ENCODE peak calls at places on chromosomes 5 and 9, in eight cellular contexts. One of them, this sample, is unnamed.

GRCh38 chr5:124649548-124650501 is 96.6 kb downstream of the ZNF608 start:
- DNase-seq in SK-N-SH: peak; percentile 78
- DNase-seq in mucosa of descending colon: peak; percentile 77
- DNase-seq in stomach: peak; percentile 77
- DNase-seq in colonic mucosa: peak; percentile 82
- DNase-seq in PC-3: peak; percentile 70
- DNase-seq in HL-60: peak; percentile 25
- DNase-seq in esophagus squamous epithelium: peak; percentile 41
- DNase-seq in this sample: peak; percentile 95

GRCh38 chr5:1409386-1410110 is 35.7 kb downstream of the SLC6A3 start:
- DNase-seq in SK-N-SH: no peak
- DNase-seq in mucosa of descending colon: no peak
- DNase-seq in stomach: no peak
- DNase-seq in colonic mucosa: no peak
- DNase-seq in PC-3: peak; percentile 28
- DNase-seq in HL-60: peak; percentile 3
- DNase-seq in esophagus squamous epithelium: no peak
- DNase-seq in this sample: peak; percentile 6

GRCh38 chr9:112065781-112066606 is 109.1 kb downstream of the SUSD1 start:
- DNase-seq in SK-N-SH: no peak
- DNase-seq in mucosa of descending colon: peak; percentile 74
- DNase-seq in stomach: peak; percentile 86
- DNase-seq in colonic mucosa: peak; percentile 82
- DNase-seq in PC-3: peak; percentile 96
- DNase-seq in HL-60: no peak
- DNase-seq in esophagus squamous epithelium: no peak
- DNase-seq in this sample: no peak

GRCh38 chr5:179044765-179045164 is 15.4 kb upstream of the ZNF354C start:
- DNase-seq in SK-N-SH: no peak
- DNase-seq in mucosa of descending colon: no peak
- DNase-seq in stomach: no peak
- DNase-seq in colonic mucosa: no peak
- DNase-seq in PC-3: no peak
- DNase-seq in HL-60: no peak
- DNase-seq in esophagus squamous epithelium: no peak
- DNase-seq in this sample: no peak

GRCh38 chr5:132445930-132446329 is 44.6 kb downstream of the IRF1 start:
- DNase-seq in SK-N-SH: no peak
- DNase-seq in mucosa of descending colon: no peak
- DNase-seq in stomach: no peak
- DNase-seq in colonic mucosa: no peak
- DNase-seq in PC-3: no peak
- DNase-seq in HL-60: no peak
- DNase-seq in esophagus squamous epithelium: no peak
- DNase-seq in this sample: no peak

GRCh38 chr9:128124873-128125574 is 2.5 kb downstream of the PTGES2 start:
- DNase-seq in SK-N-SH: peak; percentile 58
- DNase-seq in mucosa of descending colon: peak; percentile 88
- DNase-seq in stomach: peak; percentile 82
- DNase-seq in colonic mucosa: peak; percentile 90
- DNase-seq in PC-3: peak; percentile 57
- DNase-seq in HL-60: peak; percentile 65
- DNase-seq in esophagus squamous epithelium: no peak
- DNase-seq in this sample: peak; percentile 31

GRCh38 chr9:23434654-23435053 is 391.4 kb downstream of the ELAVL2 start:
- DNase-seq in SK-N-SH: no peak
- DNase-seq in mucosa of descending colon: no peak
- DNase-seq in stomach: no peak
- DNase-seq in colonic mucosa: no peak
- DNase-seq in PC-3: no peak
- DNase-seq in HL-60: no peak
- DNase-seq in esophagus squamous epithelium: no peak
- DNase-seq in this sample: no peak

GRCh38 chr5:29796018-29796417 is 1397.5 kb upstream of the CDH6 start:
- DNase-seq in SK-N-SH: no peak
- DNase-seq in mucosa of descending colon: no peak
- DNase-seq in stomach: no peak
- DNase-seq in colonic mucosa: no peak
- DNase-seq in PC-3: no peak
- DNase-seq in HL-60: no peak
- DNase-seq in esophagus squamous epithelium: no peak
- DNase-seq in this sample: no peak

GRCh38 chr5:38724301-38725030 is 121.3 kb upstream of the OSMR start:
- DNase-seq in SK-N-SH: no peak
- DNase-seq in mucosa of descending colon: no peak
- DNase-seq in stomach: no peak
- DNase-seq in colonic mucosa: no peak
- DNase-seq in PC-3: peak; percentile 42
- DNase-seq in HL-60: no peak
- DNase-seq in esophagus squamous epithelium: no peak
- DNase-seq in this sample: no peak

GRCh38 chr5:43073597-43074546 is 33.8 kb upstream of the ANXA2R start:
- DNase-seq in SK-N-SH: peak; percentile 54
- DNase-seq in mucosa of descending colon: no peak
- DNase-seq in stomach: peak; percentile 35
- DNase-seq in colonic mucosa: peak; percentile 68
- DNase-seq in PC-3: peak; percentile 79
- DNase-seq in HL-60: peak; percentile 28
- DNase-seq in esophagus squamous epithelium: no peak
- DNase-seq in this sample: no peak

GRCh38 chr5:118791986-118792734 is 196.2 kb downstream of the DTWD2 start:
- DNase-seq in SK-N-SH: peak; percentile 46
- DNase-seq in mucosa of descending colon: no peak
- DNase-seq in stomach: peak; percentile 30
- DNase-seq in colonic mucosa: peak; percentile 24
- DNase-seq in PC-3: peak; percentile 65
- DNase-seq in HL-60: no peak
- DNase-seq in esophagus squamous epithelium: no peak
- DNase-seq in this sample: peak; percentile 31

GRCh38 chr5:153658606-153659005 is 168.1 kb downstream of the GRIA1 start:
- DNase-seq in SK-N-SH: no peak
- DNase-seq in mucosa of descending colon: no peak
- DNase-seq in stomach: no peak
- DNase-seq in colonic mucosa: no peak
- DNase-seq in PC-3: no peak
- DNase-seq in HL-60: no peak
- DNase-seq in esophagus squamous epithelium: no peak
- DNase-seq in this sample: no peak

GRCh38 chr5:57989378-57989777 is 470.5 kb downstream of the PLK2 start:
- DNase-seq in SK-N-SH: no peak
- DNase-seq in mucosa of descending colon: no peak
- DNase-seq in stomach: no peak
- DNase-seq in colonic mucosa: no peak
- DNase-seq in PC-3: peak; percentile 68
- DNase-seq in HL-60: no peak
- DNase-seq in esophagus squamous epithelium: no peak
- DNase-seq in this sample: no peak

GRCh38 chr5:137606401-137606800 is 107.3 kb upstream of the SPOCK1 start:
- DNase-seq in SK-N-SH: no peak
- DNase-seq in mucosa of descending colon: no peak
- DNase-seq in stomach: no peak
- DNase-seq in colonic mucosa: no peak
- DNase-seq in PC-3: no peak
- DNase-seq in HL-60: no peak
- DNase-seq in esophagus squamous epithelium: no peak
- DNase-seq in this sample: no peak

GRCh38 chr9:34823778-34824177 is 113.8 kb upstream of the CCL21 start:
- DNase-seq in SK-N-SH: no peak
- DNase-seq in mucosa of descending colon: no peak
- DNase-seq in stomach: no peak
- DNase-seq in colonic mucosa: no peak
- DNase-seq in PC-3: no peak
- DNase-seq in HL-60: no peak
- DNase-seq in esophagus squamous epithelium: no peak
- DNase-seq in this sample: no peak

GRCh38 chr5:171493646-171494393 is 74.4 kb downstream of the FGF18 start:
- DNase-seq in SK-N-SH: no peak
- DNase-seq in mucosa of descending colon: no peak
- DNase-seq in stomach: no peak
- DNase-seq in colonic mucosa: no peak
- DNase-seq in PC-3: no peak
- DNase-seq in HL-60: no peak
- DNase-seq in esophagus squamous epithelium: no peak
- DNase-seq in this sample: no peak

GRCh38 chr5:1555011-1555807 is 31.4 kb upstream of the LPCAT1 start:
- DNase-seq in SK-N-SH: no peak
- DNase-seq in mucosa of descending colon: no peak
- DNase-seq in stomach: no peak
- DNase-seq in colonic mucosa: peak; percentile 28
- DNase-seq in PC-3: peak; percentile 99
- DNase-seq in HL-60: no peak
- DNase-seq in esophagus squamous epithelium: no peak
- DNase-seq in this sample: no peak

GRCh38 chr5:18992264-18992663 is 995.7 kb downstream of the CDH18 start:
- DNase-seq in SK-N-SH: no peak
- DNase-seq in mucosa of descending colon: no peak
- DNase-seq in stomach: no peak
- DNase-seq in colonic mucosa: no peak
- DNase-seq in PC-3: peak; percentile 20
- DNase-seq in HL-60: no peak
- DNase-seq in esophagus squamous epithelium: no peak
- DNase-seq in this sample: no peak

GRCh38 chr9:79353856-79354520 is 217.8 kb upstream of the TLE4 start:
- DNase-seq in SK-N-SH: no peak
- DNase-seq in mucosa of descending colon: no peak
- DNase-seq in stomach: no peak
- DNase-seq in colonic mucosa: no peak
- DNase-seq in PC-3: peak; percentile 53
- DNase-seq in HL-60: no peak
- DNase-seq in esophagus squamous epithelium: no peak
- DNase-seq in this sample: peak; percentile 30

GRCh38 chr5:42461033-42461432 is 37.8 kb downstream of the GHR start:
- DNase-seq in SK-N-SH: no peak
- DNase-seq in mucosa of descending colon: no peak
- DNase-seq in stomach: no peak
- DNase-seq in colonic mucosa: no peak
- DNase-seq in PC-3: no peak
- DNase-seq in HL-60: no peak
- DNase-seq in esophagus squamous epithelium: no peak
- DNase-seq in this sample: no peak

GRCh38 chr9:128705051-128705965 is 3.0 kb downstream of the PKN3 start:
- DNase-seq in SK-N-SH: no peak
- DNase-seq in mucosa of descending colon: peak; percentile 19
- DNase-seq in stomach: no peak
- DNase-seq in colonic mucosa: no peak
- DNase-seq in PC-3: no peak
- DNase-seq in HL-60: no peak
- DNase-seq in esophagus squamous epithelium: no peak
- DNase-seq in this sample: no peak

GRCh38 chr5:5456858-5457257 is 34.4 kb downstream of the ICE1 start:
- DNase-seq in SK-N-SH: no peak
- DNase-seq in mucosa of descending colon: no peak
- DNase-seq in stomach: no peak
- DNase-seq in colonic mucosa: no peak
- DNase-seq in PC-3: no peak
- DNase-seq in HL-60: no peak
- DNase-seq in esophagus squamous epithelium: no peak
- DNase-seq in this sample: no peak

GRCh38 chr5:165161204-165161603 is 1655.8 kb downstream of the MAT2B start:
- DNase-seq in SK-N-SH: no peak
- DNase-seq in mucosa of descending colon: no peak
- DNase-seq in stomach: no peak
- DNase-seq in colonic mucosa: no peak
- DNase-seq in PC-3: no peak
- DNase-seq in HL-60: no peak
- DNase-seq in esophagus squamous epithelium: no peak
- DNase-seq in this sample: no peak

GRCh38 chr9:133141833-133142594 is 21.0 kb upstream of the RALGDS start:
- DNase-seq in SK-N-SH: peak; percentile 87
- DNase-seq in mucosa of descending colon: peak; percentile 72
- DNase-seq in stomach: peak; percentile 88
- DNase-seq in colonic mucosa: no peak
- DNase-seq in PC-3: no peak
- DNase-seq in HL-60: no peak
- DNase-seq in esophagus squamous epithelium: no peak
- DNase-seq in this sample: no peak

GRCh38 chr9:136304456-136304855 is 562 bp upstream of the CCDC187 start:
- DNase-seq in SK-N-SH: no peak
- DNase-seq in mucosa of descending colon: no peak
- DNase-seq in stomach: no peak
- DNase-seq in colonic mucosa: no peak
- DNase-seq in PC-3: no peak
- DNase-seq in HL-60: no peak
- DNase-seq in esophagus squamous epithelium: no peak
- DNase-seq in this sample: no peak
- H3K4me3 ChIP-seq in SK-N-SH: no peak overlapping the region
- H3K4me3 ChIP-seq in mucosa of descending colon: no peak overlapping the region
- H3K4me3 ChIP-seq in stomach: no peak overlapping the region
- H3K4me3 ChIP-seq in colonic mucosa: no peak overlapping the region
- H3K4me3 ChIP-seq in PC-3: no peak overlapping the region
- H3K4me3 ChIP-seq in HL-60: no peak overlapping the region
- H3K4me3 ChIP-seq in esophagus squamous epithelium: no peak overlapping the region
- H3K4me3 ChIP-seq in this sample: no peak overlapping the region

DNA sequence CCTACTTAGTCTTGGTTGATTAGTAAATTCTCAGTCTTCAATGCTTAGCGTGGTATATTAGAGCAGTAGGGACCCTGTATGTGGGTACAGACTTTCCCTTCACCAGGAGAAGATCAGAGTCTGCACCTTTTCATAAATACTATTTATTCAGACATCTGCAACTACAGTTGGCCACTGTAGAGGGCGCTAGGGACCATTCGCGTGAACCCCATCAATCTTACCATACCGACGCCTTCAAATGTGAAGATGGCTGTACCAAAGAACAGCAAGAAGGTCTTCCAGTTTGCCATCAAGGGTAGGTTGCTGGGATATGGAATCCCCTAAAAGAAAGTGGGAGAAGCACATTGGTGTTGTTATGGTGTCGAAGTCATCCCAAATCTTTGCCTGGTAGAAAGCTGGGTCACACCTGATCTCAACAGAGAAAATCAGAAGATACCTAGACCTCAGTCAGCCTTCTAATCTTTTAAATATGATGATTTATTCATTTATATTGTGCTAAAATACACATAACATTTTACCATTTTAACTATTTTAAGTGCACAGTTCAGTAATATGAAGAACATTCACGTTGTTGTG is 19.1 kb downstream of the SLC36A3 start:
- DNase-seq in SK-N-SH: no peak
- DNase-seq in mucosa of descending colon: no peak
- DNase-seq in stomach: no peak
- DNase-seq in colonic mucosa: no peak
- DNase-seq in PC-3: no peak
- DNase-seq in HL-60: no peak
- DNase-seq in esophagus squamous epithelium: no peak
- DNase-seq in this sample: no peak
- TF ChIP-seq CTCF in SK-N-SH: peak; percentile 39
- TF ChIP-seq CTCF in mucosa of descending colon: no peak
- TF ChIP-seq CTCF in stomach: no peak
- TF ChIP-seq CTCF in colonic mucosa: no peak
- TF ChIP-seq CTCF in PC-3: peak; percentile 49
- TF ChIP-seq CTCF in HL-60: peak; percentile 37
- TF ChIP-seq CTCF in esophagus squamous epithelium: no peak
- TF ChIP-seq CTCF in this sample: peak; percentile 38

GRCh38 chr5:145855842-145856267 is 17.0 kb downstream of the GRXCR2 start:
- DNase-seq in SK-N-SH: no peak
- DNase-seq in mucosa of descending colon: no peak
- DNase-seq in stomach: no peak
- DNase-seq in colonic mucosa: no peak
- DNase-seq in PC-3: peak; percentile 24
- DNase-seq in HL-60: no peak
- DNase-seq in esophagus squamous epithelium: no peak
- DNase-seq in this sample: no peak
- H3K4me3 ChIP-seq in SK-N-SH: no peak overlapping the region
- H3K4me3 ChIP-seq in mucosa of descending colon: no peak overlapping the region
- H3K4me3 ChIP-seq in stomach: peak overlapping the region; percentile 40
- H3K4me3 ChIP-seq in colonic mucosa: no peak overlapping the region
- H3K4me3 ChIP-seq in PC-3: no peak overlapping the region
- H3K4me3 ChIP-seq in HL-60: no peak overlapping the region
- H3K4me3 ChIP-seq in esophagus squamous epithelium: peak overlapping the region; percentile 38
- H3K4me3 ChIP-seq in this sample: no peak overlapping the region

GRCh38 chr5:181173420-181174342 is 26.3 kb downstream of the OR2V2 start:
- DNase-seq in SK-N-SH: peak; percentile 59
- DNase-seq in mucosa of descending colon: no peak
- DNase-seq in stomach: no peak
- DNase-seq in colonic mucosa: peak; percentile 60
- DNase-seq in PC-3: peak; percentile 80
- DNase-seq in HL-60: no peak
- DNase-seq in esophagus squamous epithelium: no peak
- DNase-seq in this sample: peak; percentile 80
- TF ChIP-seq CTCF in SK-N-SH: no peak
- TF ChIP-seq CTCF in mucosa of descending colon: no peak
- TF ChIP-seq CTCF in stomach: no peak
- TF ChIP-seq CTCF in colonic mucosa: no peak
- TF ChIP-seq CTCF in PC-3: peak; percentile 31
- TF ChIP-seq CTCF in HL-60: no peak
- TF ChIP-seq CTCF in esophagus squamous epithelium: no peak
- TF ChIP-seq CTCF in this sample: peak; percentile 2